ENCODE peak calls at places on chromosome X, in eight cellular contexts. Z is heart right ventricle, H is lung, O is tibial nerve, P is body of pancreas, B is small intestine, U is IMR-90, N is tibial artery. C is an unnamed sample.
A peak's percentile ranks its signal among the peaks of the same experiment; 100 is the strongest.

GRCh38 chrX:16491461-16491860 is 158.5 kb upstream of the S100G start:
- DNase-seq in Z (no peak), O (no peak), B (no peak), H (no peak), P (no peak), U (no peak), N (no peak), C (no peak)

GRCh38 chrX:51148848-51149247 is 183.8 kb upstream of the NUDT10 start:
- DNase-seq in O (no peak), Z (no peak), H (no peak), B (no peak), U (no peak), N (no peak), P (no peak), C (no peak)

GRCh38 chrX:13666836-13667235 is 13.9 kb downstream of the TCEANC start:
- DNase-seq in H (no peak), O (no peak), P (no peak), B (no peak), U (no peak), N (no peak), Z (no peak), C (no peak)

GRCh38 chrX:103356897-103357296 is 591 bp downstream of the TCEAL9 start:
- DNase-seq in B (peak; percentile 19), H (no peak), Z (peak; percentile 18), O (no peak), U (no peak), N (no peak), P (peak; percentile 26), C (no peak)

GRCh38 chrX:9693307-9694001 is 72.2 kb downstream of the GPR143 start:
- DNase-seq in O (no peak), Z (no peak), U (no peak), B (no peak), P (no peak), N (no peak), H (no peak), C (no peak)

GRCh38 chrX:153765138-153766079 is 1.4 kb downstream of the PLXNB3 start:
- DNase-seq in N (no peak), P (peak; percentile 20), B (no peak), H (no peak), Z (no peak), U (peak; percentile 5), O (no peak), C (no peak)

GRCh38 chrX:13569479-13570244 is at the start of gene EGFL6:
- DNase-seq in U (no peak), Z (no peak), H (no peak), N (no peak), B (no peak), P (no peak), O (no peak), C (no peak)

GRCh38 chrX:40607381-40607780 is 15.8 kb upstream of the MPC1L start:
- DNase-seq in Z (no peak), N (no peak), B (no peak), O (no peak), P (no peak), H (no peak), U (peak; percentile 12), C (no peak)

GRCh38 chrX:155266446-155266845 is 2.2 kb upstream of the RAB39B start:
- DNase-seq in P (no peak), Z (no peak), N (no peak), O (no peak), U (no peak), H (no peak), B (no peak), C (no peak)

GRCh38 chrX:40755291-40756249 is 20.2 kb upstream of the MED14 start:
- DNase-seq in N (peak; percentile 51), U (peak; percentile 39), Z (peak; percentile 40), P (no peak), H (no peak), O (no peak), B (no peak), C (no peak)

GRCh38 chrX:20461576-20461975 is 194.9 kb upstream of the RPS6KA3 start:
- DNase-seq in B (no peak), Z (no peak), U (peak; percentile 39), H (no peak), P (no peak), N (no peak), O (no peak), C (no peak)

GRCh38 chrX:132954323-132954722 is 4.1 kb downstream of the HS6ST2 start:
- DNase-seq in H (no peak), U (no peak), P (no peak), O (no peak), B (no peak), Z (no peak), N (no peak), C (no peak)

GRCh38 chrX:17882680-17883079 is 21.6 kb upstream of the RAI2 start:
- DNase-seq in O (no peak), U (no peak), P (no peak), N (no peak), H (no peak), B (no peak), Z (no peak), C (no peak)

GRCh38 chrX:44092778-44093177 is 119.6 kb upstream of the NDP start:
- DNase-seq in P (no peak), Z (no peak), N (no peak), U (no peak), B (peak; percentile 15), O (no peak), H (no peak), C (no peak)

GRCh38 chrX:153778684-153779101 is 2.1 kb upstream of the SRPK3 start:
- DNase-seq in N (no peak), B (no peak), P (no peak), O (no peak), H (no peak), Z (no peak), U (no peak), C (no peak)

GRCh38 chrX:63032811-63033210 is 318.3 kb downstream of the SPIN4 start:
- DNase-seq in B (no peak), N (no peak), O (no peak), Z (no peak), U (no peak), H (no peak), P (no peak), C (no peak)
- H3K9me3 ChIP-seq in B (peaks cover 2% of the 10 kb centered on the region), N (no peaks in the 10 kb centered on the region), O (peaks cover 8% of the 10 kb centered on the region), Z (no peaks in the 10 kb centered on the region), U (peaks cover 5% of the 10 kb centered on the region), H (peaks cover 6% of the 10 kb centered on the region), P (no peaks in the 10 kb centered on the region), C (no peaks in the 10 kb centered on the region)

GRCh38 chrX:78958419-78959116 is 13.4 kb downstream of the P2RY10 start:
- DNase-seq in P (no peak), O (no peak), U (no peak), N (no peak), Z (no peak), H (no peak), B (no peak), C (no peak)

GRCh38 chrX:78960888-78961287 is 15.7 kb downstream of the P2RY10 start:
- DNase-seq in U (no peak), O (no peak), N (no peak), H (no peak), B (no peak), Z (no peak), P (no peak), C (no peak)

GRCh38 chrX:78957768-78958130 is 12.6 kb downstream of the P2RY10 start:
- DNase-seq in O (no peak), H (no peak), N (no peak), Z (no peak), B (no peak), P (no peak), U (no peak), C (no peak)

GRCh38 chrX:78957049-78957767 is 12.0 kb downstream of the P2RY10 start:
- DNase-seq in O (no peak), H (no peak), N (no peak), P (no peak), U (no peak), B (no peak), Z (no peak), C (no peak)
- H3K9me3 ChIP-seq in O (no peaks in the 10 kb centered on the region), H (no peaks in the 10 kb centered on the region), N (no peaks in the 10 kb centered on the region), P (no peaks in the 10 kb centered on the region), U (peaks cover 1% of the 10 kb centered on the region), B (no peaks in the 10 kb centered on the region), Z (no peaks in the 10 kb centered on the region), C (no peaks in the 10 kb centered on the region)

DNA sequence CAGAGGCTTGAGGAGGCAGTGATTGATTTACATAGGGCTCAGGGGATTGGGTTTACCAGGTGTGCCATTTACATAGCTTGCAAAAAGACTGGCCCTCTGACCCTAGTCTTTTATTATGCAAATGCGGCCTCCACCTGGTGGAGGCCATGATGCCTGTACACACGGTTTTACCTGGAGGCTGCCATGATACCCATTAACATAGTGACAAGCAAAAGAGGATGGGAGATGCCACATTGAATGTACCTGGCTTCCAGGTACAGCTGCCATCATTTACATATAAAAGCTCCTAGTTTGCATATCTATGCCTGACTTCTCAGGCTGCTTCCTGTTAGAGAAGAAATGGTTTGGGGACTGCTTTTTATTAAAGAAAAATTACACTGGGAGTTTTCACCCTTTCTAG is 72.0 kb downstream of the NEXMIF start:
- DNase-seq in P (no peak), N (no peak), B (no peak), U (no peak), Z (no peak), H (no peak), O (no peak), C (no peak)
- H3K9me3 ChIP-seq in P (no peaks in the 10 kb centered on the region), N (no peaks in the 10 kb centered on the region), B (peaks cover 1% of the 10 kb centered on the region), U (peaks cover 21% of the 10 kb centered on the region), Z (peaks cover 56% of the 10 kb centered on the region), H (peaks cover 31% of the 10 kb centered on the region), O (peaks cover 52% of the 10 kb centered on the region), C (peaks cover 73% of the 10 kb centered on the region)

DNA sequence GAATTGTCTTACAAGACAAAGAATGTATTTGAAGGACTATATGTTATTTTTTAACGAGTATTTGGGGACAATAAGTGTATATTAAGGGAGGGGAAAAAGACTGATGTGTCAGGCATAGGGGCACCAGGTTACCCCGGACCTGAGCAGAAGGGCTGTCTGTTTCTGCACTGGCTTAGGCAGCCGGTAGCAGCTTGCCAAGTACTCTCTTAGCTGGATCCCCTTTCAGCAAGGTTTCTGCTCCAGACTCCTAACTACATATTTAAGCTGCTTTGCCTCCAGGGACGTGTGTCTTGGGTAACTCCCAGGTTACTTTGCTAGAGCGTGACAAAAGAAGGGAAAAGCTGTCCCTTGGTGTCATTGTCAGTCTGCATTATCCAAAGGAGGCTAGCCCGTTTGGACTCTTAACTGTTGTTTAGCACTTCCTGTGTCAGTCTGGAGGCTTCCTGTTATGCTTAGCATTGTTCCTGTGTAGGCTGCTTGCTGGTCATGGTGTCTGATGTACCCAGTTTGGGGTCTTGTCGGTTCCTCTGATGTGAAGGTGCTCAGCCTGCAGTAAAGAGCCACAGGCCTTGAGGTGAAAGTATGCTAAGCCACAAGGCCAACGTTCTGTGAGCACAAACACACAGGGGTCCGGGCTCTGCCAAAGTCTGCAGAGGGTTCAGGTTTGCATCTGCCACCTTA is 11.6 kb downstream of the CXCR3 start:
- DNase-seq in U (no peak), O (no peak), Z (no peak), H (no peak), P (no peak), B (no peak), N (no peak), C (no peak)
- H3K9me3 ChIP-seq in U (peaks cover 13% of the 10 kb centered on the region), O (no peaks in the 10 kb centered on the region), Z (peaks cover 4% of the 10 kb centered on the region), H (peaks cover 8% of the 10 kb centered on the region), P (no peaks in the 10 kb centered on the region), B (no peaks in the 10 kb centered on the region), N (no peaks in the 10 kb centered on the region), C (no peaks in the 10 kb centered on the region)

DNA sequence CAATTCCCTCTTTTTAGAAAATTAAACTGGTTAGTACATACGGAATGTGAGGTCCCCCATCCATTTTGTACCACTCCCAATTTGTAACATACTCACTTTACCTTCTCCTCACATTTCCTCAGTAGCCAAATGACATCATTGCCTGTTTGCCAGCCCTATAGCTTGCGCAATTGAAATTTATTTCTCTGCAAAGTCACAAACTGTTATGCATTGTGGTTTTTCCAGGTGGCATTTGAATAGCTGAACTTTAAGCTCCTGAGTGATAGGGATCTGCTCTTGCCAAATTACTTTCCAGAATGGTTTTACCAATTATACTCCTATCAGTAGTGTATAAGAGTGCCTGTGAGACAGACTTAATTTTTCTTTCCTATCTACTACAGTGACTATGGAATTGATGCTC is 7.7 kb downstream of the COL4A5 start:
- DNase-seq in P (no peak), Z (no peak), H (no peak), O (no peak), B (no peak), U (peak; percentile 16), N (no peak), C (no peak)
- H3K9me3 ChIP-seq in P (no peaks in the 10 kb centered on the region), Z (no peaks in the 10 kb centered on the region), H (no peaks in the 10 kb centered on the region), O (no peaks in the 10 kb centered on the region), B (no peaks in the 10 kb centered on the region), U (no peaks in the 10 kb centered on the region), N (no peaks in the 10 kb centered on the region), C (peaks cover 4% of the 10 kb centered on the region)